ENCODE peak calls at places on chromosomes 2 and 18, in ten cellular contexts. One of them, this sample, is unnamed.
A peak's percentile ranks its signal among the peaks of the same experiment; 100 is the strongest.

GRCh38 chr2:46655551-46656436 is 176.4 kb downstream of the TMEM247 start:
- DNase-seq in astrocyte: peak; percentile 88
- DNase-seq in RWPE1: no peak
- DNase-seq in pancreas: no peak
- DNase-seq in astrocyte of the spinal cord: no peak
- DNase-seq in Calu3: no peak
- DNase-seq in H9: no peak
- DNase-seq in GM12865: no peak
- DNase-seq in osteocyte: no peak
- DNase-seq in cardiac fibroblast: peak; percentile 35
- DNase-seq in this sample: no peak

GRCh38 chr18:8754995-8755955 is 49.9 kb downstream of the MTCL1 start:
- DNase-seq in pancreas: peak; percentile 23
- DNase-seq in cardiac fibroblast: peak; percentile 78
- DNase-seq in astrocyte of the spinal cord: peak; percentile 83
- DNase-seq in RWPE1: no peak
- DNase-seq in Calu3: no peak
- DNase-seq in osteocyte: no peak
- DNase-seq in astrocyte: peak; percentile 89
- DNase-seq in GM12865: peak; percentile 46
- DNase-seq in H9: no peak
- DNase-seq in this sample: no peak

GRCh38 chr18:31489311-31489710 is 8.7 kb upstream of the DSG2 start:
- DNase-seq in osteocyte: no peak
- DNase-seq in H9: no peak
- DNase-seq in astrocyte of the spinal cord: peak; percentile 27
- DNase-seq in Calu3: no peak
- DNase-seq in astrocyte: peak; percentile 44
- DNase-seq in RWPE1: no peak
- DNase-seq in cardiac fibroblast: no peak
- DNase-seq in pancreas: no peak
- DNase-seq in GM12865: no peak
- DNase-seq in this sample: no peak

GRCh38 chr18:6921571-6921970 is 192.1 kb downstream of the ARHGAP28 start:
- DNase-seq in pancreas: no peak
- DNase-seq in astrocyte: no peak
- DNase-seq in RWPE1: no peak
- DNase-seq in Calu3: no peak
- DNase-seq in astrocyte of the spinal cord: no peak
- DNase-seq in GM12865: no peak
- DNase-seq in osteocyte: no peak
- DNase-seq in H9: no peak
- DNase-seq in cardiac fibroblast: no peak
- DNase-seq in this sample: no peak

GRCh38 chr2:216181351-216181750 is 72.2 kb downstream of the XRCC5 start:
- DNase-seq in astrocyte of the spinal cord: peak; percentile 17
- DNase-seq in cardiac fibroblast: no peak
- DNase-seq in H9: no peak
- DNase-seq in astrocyte: no peak
- DNase-seq in RWPE1: no peak
- DNase-seq in GM12865: no peak
- DNase-seq in Calu3: no peak
- DNase-seq in pancreas: no peak
- DNase-seq in osteocyte: no peak
- DNase-seq in this sample: no peak

GRCh38 chr2:75607988-75608683 is 38.4 kb upstream of the MRPL19 start:
- DNase-seq in astrocyte: peak; percentile 41
- DNase-seq in GM12865: no peak
- DNase-seq in pancreas: no peak
- DNase-seq in RWPE1: no peak
- DNase-seq in osteocyte: no peak
- DNase-seq in astrocyte of the spinal cord: peak; percentile 52
- DNase-seq in Calu3: no peak
- DNase-seq in cardiac fibroblast: peak; percentile 31
- DNase-seq in H9: peak; percentile 41
- DNase-seq in this sample: no peak

GRCh38 chr2:176155341-176156044 is 1.6 kb upstream of the HOXD3 start:
- DNase-seq in osteocyte: no peak
- DNase-seq in pancreas: no peak
- DNase-seq in astrocyte: no peak
- DNase-seq in Calu3: no peak
- DNase-seq in RWPE1: no peak
- DNase-seq in astrocyte of the spinal cord: no peak
- DNase-seq in GM12865: no peak
- DNase-seq in cardiac fibroblast: no peak
- DNase-seq in H9: no peak
- DNase-seq in this sample: no peak

GRCh38 chr2:65608391-65608790 is 176.0 kb upstream of the SPRED2 start:
- DNase-seq in RWPE1: no peak
- DNase-seq in cardiac fibroblast: no peak
- DNase-seq in astrocyte: no peak
- DNase-seq in osteocyte: no peak
- DNase-seq in pancreas: no peak
- DNase-seq in astrocyte of the spinal cord: no peak
- DNase-seq in GM12865: no peak
- DNase-seq in H9: no peak
- DNase-seq in Calu3: no peak
- DNase-seq in this sample: no peak

DNA sequence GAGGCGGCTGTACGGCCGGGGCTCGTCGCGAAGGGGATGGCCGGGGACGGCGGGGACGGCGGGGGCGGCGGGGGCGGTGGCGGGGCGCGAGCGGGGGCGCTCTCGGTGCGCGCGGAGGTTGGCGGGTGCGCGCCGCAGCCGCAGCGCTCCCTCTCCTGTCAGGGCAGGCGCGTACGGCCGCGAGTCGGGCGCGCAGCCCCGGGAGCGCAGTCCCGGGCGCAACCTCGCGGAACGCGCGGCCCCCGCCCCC is 296 bp upstream of the GRHL1 start:
- DNase-seq in osteocyte: no peak
- DNase-seq in astrocyte: no peak
- DNase-seq in astrocyte of the spinal cord: no peak
- DNase-seq in H9: no peak
- DNase-seq in RWPE1: no peak
- DNase-seq in pancreas: no peak
- DNase-seq in cardiac fibroblast: no peak
- DNase-seq in GM12865: no peak
- DNase-seq in Calu3: no peak
- DNase-seq in this sample: no peak
- TF ChIP-seq CTCF in osteocyte: no peak
- TF ChIP-seq CTCF in astrocyte: no peak
- TF ChIP-seq CTCF in astrocyte of the spinal cord: no peak
- TF ChIP-seq CTCF in H9: no peak
- TF ChIP-seq CTCF in RWPE1: no peak
- TF ChIP-seq CTCF in pancreas: no peak
- TF ChIP-seq CTCF in cardiac fibroblast: no peak
- TF ChIP-seq CTCF in GM12865: no peak
- TF ChIP-seq CTCF in Calu3: no peak
- TF ChIP-seq CTCF in this sample: no peak

GRCh38 chr2:31020713-31021112 is 117.5 kb downstream of the GALNT14 start:
- DNase-seq in osteocyte: no peak
- DNase-seq in H9: no peak
- DNase-seq in GM12865: no peak
- DNase-seq in RWPE1: no peak
- DNase-seq in cardiac fibroblast: no peak
- DNase-seq in pancreas: no peak
- DNase-seq in Calu3: no peak
- DNase-seq in astrocyte: no peak
- DNase-seq in astrocyte of the spinal cord: no peak
- DNase-seq in this sample: no peak

GRCh38 chr2:31012384-31012783 is 125.9 kb downstream of the GALNT14 start:
- DNase-seq in cardiac fibroblast: no peak
- DNase-seq in astrocyte of the spinal cord: no peak
- DNase-seq in GM12865: no peak
- DNase-seq in RWPE1: peak; percentile 83
- DNase-seq in osteocyte: no peak
- DNase-seq in H9: no peak
- DNase-seq in astrocyte: no peak
- DNase-seq in Calu3: no peak
- DNase-seq in pancreas: no peak
- DNase-seq in this sample: no peak

GRCh38 chr2:31013311-31013710 is 124.9 kb downstream of the GALNT14 start:
- DNase-seq in GM12865: no peak
- DNase-seq in Calu3: no peak
- DNase-seq in H9: no peak
- DNase-seq in cardiac fibroblast: no peak
- DNase-seq in RWPE1: no peak
- DNase-seq in pancreas: no peak
- DNase-seq in osteocyte: no peak
- DNase-seq in astrocyte of the spinal cord: no peak
- DNase-seq in astrocyte: no peak
- DNase-seq in this sample: no peak

GRCh38 chr2:31023550-31023949 is 114.7 kb downstream of the GALNT14 start:
- DNase-seq in cardiac fibroblast: no peak
- DNase-seq in RWPE1: no peak
- DNase-seq in pancreas: no peak
- DNase-seq in osteocyte: no peak
- DNase-seq in H9: no peak
- DNase-seq in astrocyte: no peak
- DNase-seq in astrocyte of the spinal cord: no peak
- DNase-seq in Calu3: no peak
- DNase-seq in GM12865: no peak
- DNase-seq in this sample: no peak

DNA sequence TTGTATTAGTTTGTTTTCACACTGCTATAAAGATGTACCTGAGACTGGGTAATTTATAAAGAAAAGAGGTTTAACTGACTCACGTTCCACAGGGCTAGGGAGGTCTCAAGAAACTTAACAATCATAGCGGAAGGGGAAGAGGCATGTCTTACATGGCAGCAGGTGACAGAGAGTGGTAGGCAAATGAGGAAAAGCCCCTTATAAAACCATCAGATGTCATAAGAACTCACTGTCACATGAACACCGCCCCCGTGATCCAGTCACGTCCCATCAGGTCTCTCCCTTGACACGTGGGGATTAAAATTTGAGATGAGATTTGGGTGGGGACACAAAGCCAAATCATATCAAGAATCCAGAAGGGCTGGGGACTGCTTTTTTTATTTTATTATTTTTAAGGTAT is 120.0 kb downstream of the GALNT14 start:
- DNase-seq in astrocyte of the spinal cord: no peak
- DNase-seq in osteocyte: no peak
- DNase-seq in GM12865: peak; percentile 9
- DNase-seq in RWPE1: no peak
- DNase-seq in pancreas: no peak
- DNase-seq in astrocyte: no peak
- DNase-seq in Calu3: no peak
- DNase-seq in cardiac fibroblast: no peak
- DNase-seq in H9: no peak
- DNase-seq in this sample: no peak
- TF ChIP-seq CTCF in astrocyte of the spinal cord: no peak
- TF ChIP-seq CTCF in osteocyte: no peak
- TF ChIP-seq CTCF in GM12865: no peak
- TF ChIP-seq CTCF in RWPE1: no peak
- TF ChIP-seq CTCF in pancreas: no peak
- TF ChIP-seq CTCF in astrocyte: no peak
- TF ChIP-seq CTCF in Calu3: no peak
- TF ChIP-seq CTCF in cardiac fibroblast: no peak
- TF ChIP-seq CTCF in H9: no peak
- TF ChIP-seq CTCF in this sample: no peak

DNA sequence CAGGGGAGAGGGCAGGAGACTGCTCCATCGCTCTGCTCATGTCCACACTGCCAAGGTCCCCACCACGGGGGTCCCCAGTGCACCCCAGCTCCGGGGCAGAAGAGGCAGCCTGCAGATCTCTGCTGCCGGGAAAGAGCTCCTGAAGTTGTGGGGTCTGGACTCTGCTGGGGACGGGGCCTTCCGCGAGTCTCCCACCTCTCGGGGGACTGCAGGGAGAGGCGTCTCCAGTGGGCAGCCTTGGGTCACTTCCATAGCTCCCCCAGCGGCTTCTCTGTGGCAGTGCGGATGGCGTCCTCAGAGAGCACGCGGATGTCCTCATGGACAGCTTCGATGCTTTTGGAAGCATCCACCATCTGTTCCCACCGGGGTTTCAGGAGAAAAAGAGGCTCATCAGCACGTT is 10.7 kb downstream of the DTYMK start:
- DNase-seq in RWPE1: no peak
- DNase-seq in H9: no peak
- DNase-seq in astrocyte: no peak
- DNase-seq in GM12865: no peak
- DNase-seq in astrocyte of the spinal cord: no peak
- DNase-seq in Calu3: no peak
- DNase-seq in pancreas: no peak
- DNase-seq in cardiac fibroblast: no peak
- DNase-seq in osteocyte: no peak
- DNase-seq in this sample: no peak
- TF ChIP-seq CTCF in RWPE1: no peak
- TF ChIP-seq CTCF in H9: peak; percentile 33
- TF ChIP-seq CTCF in astrocyte: no peak
- TF ChIP-seq CTCF in GM12865: no peak
- TF ChIP-seq CTCF in astrocyte of the spinal cord: no peak
- TF ChIP-seq CTCF in Calu3: no peak
- TF ChIP-seq CTCF in pancreas: no peak
- TF ChIP-seq CTCF in cardiac fibroblast: peak; percentile 35
- TF ChIP-seq CTCF in osteocyte: no peak
- TF ChIP-seq CTCF in this sample: no peak

GRCh38 chr2:70643715-70644114 is 90.1 kb upstream of the TGFA start:
- DNase-seq in pancreas: peak; percentile 19
- DNase-seq in astrocyte of the spinal cord: no peak
- DNase-seq in astrocyte: no peak
- DNase-seq in GM12865: peak; percentile 20
- DNase-seq in RWPE1: peak; percentile 49
- DNase-seq in osteocyte: no peak
- DNase-seq in H9: peak; percentile 63
- DNase-seq in Calu3: peak; percentile 47
- DNase-seq in cardiac fibroblast: peak; percentile 13
- DNase-seq in this sample: peak; percentile 33

GRCh38 chr2:70647873-70648481 is 94.4 kb upstream of the TGFA start:
- DNase-seq in H9: peak; percentile 87
- DNase-seq in osteocyte: peak; percentile 85
- DNase-seq in pancreas: peak; percentile 79
- DNase-seq in cardiac fibroblast: peak; percentile 66
- DNase-seq in RWPE1: peak; percentile 70
- DNase-seq in astrocyte of the spinal cord: peak; percentile 50
- DNase-seq in Calu3: peak; percentile 86
- DNase-seq in GM12865: peak; percentile 68
- DNase-seq in astrocyte: peak; percentile 12
- DNase-seq in this sample: peak; percentile 55

GRCh38 chr2:70646429-70646828 is 92.8 kb upstream of the TGFA start:
- DNase-seq in cardiac fibroblast: no peak
- DNase-seq in pancreas: no peak
- DNase-seq in osteocyte: peak; percentile 62
- DNase-seq in astrocyte of the spinal cord: no peak
- DNase-seq in Calu3: no peak
- DNase-seq in RWPE1: no peak
- DNase-seq in GM12865: no peak
- DNase-seq in astrocyte: no peak
- DNase-seq in H9: no peak
- DNase-seq in this sample: no peak

GRCh38 chr2:70641263-70641784 is 87.7 kb upstream of the TGFA start:
- DNase-seq in Calu3: no peak
- DNase-seq in astrocyte of the spinal cord: peak; percentile 8
- DNase-seq in cardiac fibroblast: peak; percentile 19
- DNase-seq in GM12865: no peak
- DNase-seq in H9: no peak
- DNase-seq in pancreas: no peak
- DNase-seq in astrocyte: peak; percentile 24
- DNase-seq in RWPE1: no peak
- DNase-seq in osteocyte: peak; percentile 15
- DNase-seq in this sample: no peak

DNA sequence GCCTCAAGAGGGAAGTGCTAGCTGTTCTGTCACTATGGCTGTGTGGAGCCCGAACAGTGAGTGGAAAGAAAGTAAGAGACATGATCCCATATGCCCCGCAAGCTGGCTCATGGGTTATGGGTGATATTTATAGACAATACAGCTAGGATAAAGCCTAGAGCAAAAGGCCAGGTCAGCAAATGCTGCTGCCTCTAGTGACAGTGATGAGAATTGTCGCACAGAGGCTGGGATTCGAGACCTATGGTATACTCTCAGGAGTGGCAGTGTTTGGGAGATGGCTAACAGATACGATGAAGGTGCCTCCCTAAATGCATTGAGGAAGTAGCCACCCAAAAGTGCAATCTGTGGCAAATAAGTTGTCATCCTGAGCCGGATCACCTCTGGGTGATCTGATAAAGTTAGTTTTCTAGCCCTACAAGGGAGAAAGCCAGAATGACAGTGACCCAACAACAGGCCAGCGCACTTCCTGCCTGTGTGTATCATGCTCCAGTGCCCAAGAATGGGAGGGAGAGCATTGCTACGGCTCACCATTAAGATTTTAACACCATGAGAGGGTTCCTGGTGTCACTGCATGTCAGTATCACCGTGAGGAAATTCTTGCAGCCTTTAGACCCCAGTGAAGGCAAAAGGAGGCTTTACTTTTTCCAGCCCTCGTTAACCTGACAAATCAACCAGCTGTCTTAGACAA is 92.3 kb upstream of the TGFA start:
- DNase-seq in astrocyte of the spinal cord: no peak
- DNase-seq in pancreas: no peak
- DNase-seq in GM12865: peak; percentile 5
- DNase-seq in osteocyte: no peak
- DNase-seq in H9: no peak
- DNase-seq in cardiac fibroblast: no peak
- DNase-seq in astrocyte: no peak
- DNase-seq in RWPE1: peak; percentile 5
- DNase-seq in Calu3: no peak
- DNase-seq in this sample: no peak
- TF ChIP-seq CTCF in astrocyte of the spinal cord: no peak
- TF ChIP-seq CTCF in pancreas: peak; percentile 18
- TF ChIP-seq CTCF in GM12865: no peak
- TF ChIP-seq CTCF in osteocyte: no peak
- TF ChIP-seq CTCF in H9: peak; percentile 47
- TF ChIP-seq CTCF in cardiac fibroblast: no peak
- TF ChIP-seq CTCF in astrocyte: peak; percentile 23
- TF ChIP-seq CTCF in RWPE1: no peak
- TF ChIP-seq CTCF in Calu3: no peak
- TF ChIP-seq CTCF in this sample: no peak

This sample was measured in GM13976.